ENCODE peak calls at places on chromosomes 11 and 22, in seven cellular contexts. P is GM23248, F is HCT116, X is GM23338, I is hepatocyte, M is OCI-LY7, B is MM.1S. L is an unnamed sample.

GRCh38 chr22:19036523-19037273 is 85.5 kb downstream of the DGCR2 start:
- DNase-seq in P (no peak), F (no peak), X (peak; percentile 55), I (no peak), M (no peak), B (no peak), L (no peak)

GRCh38 chr11:78330361-78330760 is 87.3 kb downstream of the GAB2 start:
- DNase-seq in P (no peak), F (no peak), X (no peak), I (no peak), M (no peak), B (no peak), L (no peak)

GRCh38 chr22:39383841-39384625 is 15.5 kb upstream of the TAB1 start:
- DNase-seq in P (peak; percentile 43), F (no peak), X (no peak), I (no peak), M (no peak), B (no peak), L (no peak)

GRCh38 chr11:111942826-111943225 is 5.7 kb downstream of the DIXDC1 start:
- DNase-seq in P (peak; percentile 97), F (no peak), X (no peak), I (no peak), M (no peak), B (no peak), L (no peak)

GRCh38 chr11:94652735-94653284 is 85.6 kb downstream of the PIWIL4 start:
- DNase-seq in P (no peak), F (no peak), X (no peak), I (no peak), M (no peak), B (no peak), L (no peak)

GRCh38 chr22:46359362-46359761 is 23.8 kb downstream of the TRMU start:
- DNase-seq in P (no peak), F (no peak), X (no peak), I (no peak), M (no peak), B (no peak), L (no peak)

GRCh38 chr11:123143921-123144320 is 51.1 kb downstream of the CLMP start:
- DNase-seq in P (no peak), F (no peak), X (no peak), I (no peak), M (no peak), B (no peak), L (no peak)

GRCh38 chr11:23272095-23272494 is 411.8 kb upstream of the CCDC179 start:
- DNase-seq in P (no peak), F (no peak), X (no peak), I (no peak), M (no peak), B (no peak), L (no peak)

GRCh38 chr11:103662880-103663279 is 373.6 kb upstream of the DDI1 start:
- DNase-seq in P (no peak), F (no peak), X (no peak), I (no peak), M (peak; percentile 7), B (no peak), L (no peak)

GRCh38 chr22:30945653-30946052 is 22.9 kb downstream of the MORC2 start:
- DNase-seq in P (no peak), F (no peak), X (no peak), I (no peak), M (no peak), B (no peak), L (no peak)

GRCh38 chr11:106271686-106272085 is 194.2 kb downstream of the AASDHPPT start:
- DNase-seq in P (peak; percentile 39), F (no peak), X (no peak), I (no peak), M (no peak), B (no peak), L (peak; percentile 22)

GRCh38 chr11:123408619-123409455 is 21.2 kb upstream of the GRAMD1B start:
- DNase-seq in P (no peak), F (no peak), X (no peak), I (no peak), M (no peak), B (no peak), L (no peak)

GRCh38 chr11:41053894-41054293 is 405.6 kb downstream of the LRRC4C start:
- DNase-seq in P (no peak), F (no peak), X (no peak), I (no peak), M (no peak), B (no peak), L (peak; percentile 12)

GRCh38 chr11:40514124-40514523 is 945.3 kb downstream of the LRRC4C start:
- DNase-seq in P (no peak), F (no peak), X (no peak), I (peak; percentile 34), M (no peak), B (no peak), L (peak; percentile 61)

GRCh38 chr11:96122601-96123044 is 198.7 kb upstream of the MTMR2 start:
- DNase-seq in P (peak; percentile 55), F (no peak), X (no peak), I (no peak), M (no peak), B (no peak), L (peak; percentile 35)

GRCh38 chr11:78646564-78647185 is 72.0 kb upstream of the NARS2 start:
- DNase-seq in P (peak; percentile 37), F (peak; percentile 49), X (peak; percentile 89), I (peak; percentile 86), M (peak; percentile 70), B (peak; percentile 77), L (peak; percentile 97)

GRCh38 chr11:72983560-72983959 is 158.6 kb downstream of the FCHSD2 start:
- DNase-seq in P (no peak), F (no peak), X (no peak), I (no peak), M (no peak), B (no peak), L (peak; percentile 22)

GRCh38 chr11:72985645-72986044 is 156.5 kb downstream of the FCHSD2 start:
- DNase-seq in P (no peak), F (no peak), X (no peak), I (no peak), M (no peak), B (no peak), L (no peak)

GRCh38 chr11:72982286-72982685 is 159.8 kb downstream of the FCHSD2 start:
- DNase-seq in P (no peak), F (no peak), X (no peak), I (no peak), M (no peak), B (no peak), L (no peak)

GRCh38 chr11:72984448-72985077 is 157.6 kb downstream of the FCHSD2 start:
- DNase-seq in P (no peak), F (no peak), X (no peak), I (peak; percentile 6), M (no peak), B (no peak), L (peak; percentile 31)

GRCh38 chr11:72981067-72981466 is 161.1 kb downstream of the FCHSD2 start:
- DNase-seq in P (no peak), F (no peak), X (no peak), I (no peak), M (no peak), B (no peak), L (no peak)
- H3K27ac ChIP-seq in P (no peak overlapping the region), F (no peak overlapping the region), X (no peak overlapping the region), I (no peak overlapping the region), M (no peak overlapping the region), B (no peak overlapping the region), L (no peak overlapping the region)

GRCh38 chr11:114317738-114318137 is 21.5 kb downstream of the NNMT start:
- DNase-seq in P (peak; percentile 70), F (peak; percentile 13), X (peak; percentile 92), I (peak; percentile 35), M (peak; percentile 16), B (peak; percentile 77), L (peak; percentile 70)
- TF ChIP-seq EZH2phosphoT487 in P (no peak), F (no peak), X (no peak), I (no peak), M (no peak), B (no peak), L (no peak)

DNA sequence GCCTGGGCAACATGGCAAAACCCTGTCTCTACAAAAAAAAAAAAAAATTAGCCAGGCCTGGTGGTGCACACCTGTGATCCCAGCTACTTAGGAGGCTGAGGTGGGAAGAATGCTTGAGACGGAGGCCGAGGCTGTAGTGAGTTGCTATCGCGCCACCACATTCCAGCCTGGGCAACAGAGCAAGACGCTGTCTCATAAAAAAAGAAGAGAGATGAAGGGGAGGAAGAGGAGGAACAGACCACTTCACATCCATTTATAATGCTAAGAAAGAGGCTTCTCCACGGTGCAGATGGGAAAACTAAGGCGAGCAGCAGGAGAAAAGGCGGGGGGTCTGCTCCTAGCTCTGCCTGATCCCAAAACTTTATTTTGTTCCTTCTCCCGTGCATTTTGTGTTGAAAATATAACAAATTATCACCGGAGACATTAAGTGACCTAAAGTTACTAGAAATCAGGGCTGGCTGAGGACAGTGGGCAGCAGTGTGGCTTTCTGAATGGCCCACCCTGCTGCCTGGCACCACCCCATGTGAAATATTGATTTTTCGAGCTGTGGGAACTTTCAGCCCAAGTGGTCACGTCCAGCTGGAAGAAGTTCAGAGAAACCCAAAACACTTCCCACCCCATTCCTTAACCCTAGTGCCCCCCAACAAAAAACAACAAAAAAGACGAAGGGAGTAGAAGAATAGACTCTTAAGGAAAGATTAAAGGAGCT is 9.5 kb downstream of the MYH9 start:
- DNase-seq in P (no peak), F (no peak), X (no peak), I (no peak), M (no peak), B (no peak), L (no peak)
- H3K27ac ChIP-seq in P (peak overlapping the region; percentile 48), F (peak overlapping the region; percentile 20), X (no peak overlapping the region), I (no peak overlapping the region), M (peak overlapping the region; percentile 86), B (peak overlapping the region; percentile 70), L (no peak overlapping the region)

GRCh38 chr11:27914080-27914479 is 193.9 kb downstream of the KIF18A start:
- DNase-seq in P (peak; percentile 63), F (no peak), X (no peak), I (no peak), M (no peak), B (no peak), L (peak; percentile 56)

GRCh38 chr11:27912916-27913315 is 195.0 kb downstream of the KIF18A start:
- DNase-seq in P (no peak), F (no peak), X (no peak), I (no peak), M (no peak), B (no peak), L (no peak)

GRCh38 chr11:27913650-27914049 is 194.3 kb downstream of the KIF18A start:
- DNase-seq in P (peak; percentile 67), F (no peak), X (no peak), I (no peak), M (no peak), B (no peak), L (peak; percentile 23)

GRCh38 chr11:27921472-27921871 is 186.5 kb downstream of the KIF18A start:
- DNase-seq in P (peak; percentile 51), F (no peak), X (no peak), I (no peak), M (no peak), B (no peak), L (peak; percentile 27)

DNA sequence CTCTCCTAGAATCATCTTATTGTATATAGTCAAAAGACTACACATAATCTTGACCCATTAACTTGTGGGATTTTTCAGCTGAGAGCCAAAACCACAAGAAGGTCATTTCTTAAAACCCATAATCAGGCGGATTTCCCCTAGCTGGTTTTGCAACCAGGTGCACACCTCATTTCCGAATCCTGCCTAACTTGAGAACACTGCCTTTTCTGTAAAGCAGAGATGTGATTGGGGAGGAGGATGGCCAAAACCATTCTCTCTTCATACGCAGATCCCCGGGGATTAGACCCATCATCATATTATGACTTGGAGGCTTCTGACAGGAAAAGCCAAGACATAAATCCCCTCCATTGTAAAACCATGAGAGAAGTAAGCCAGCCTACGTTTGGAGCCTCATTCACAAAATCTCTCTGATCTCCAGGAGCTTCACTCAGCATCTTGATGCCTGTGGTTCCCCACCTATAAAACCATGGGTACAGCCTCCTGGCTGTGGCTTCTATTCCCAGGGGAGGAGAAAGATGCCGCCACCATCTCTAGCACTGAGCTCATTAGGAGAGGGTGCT is 191.3 kb downstream of the KIF18A start:
- DNase-seq in P (no peak), F (no peak), X (no peak), I (no peak), M (no peak), B (peak; percentile 86), L (peak; percentile 26)
- TF ChIP-seq EZH2phosphoT487 in P (no peak), F (no peak), X (no peak), I (no peak), M (no peak), B (no peak), L (no peak)

L was measured in PC-3.